ENCODE peak calls at places on chromosomes 5 and 9, in ten cellular contexts. B, I, U, J, N, W, D, L, H and S are unnamed samples.

GRCh38 chr9:3863686-3864085 is 337.9 kb upstream of the RFX3 start:
- DNase-seq in B (peak), I (no peak), U (no peak), J (no peak), N (no peak), W (no peak), D (peak), L (peak), H (no peak), S (no peak)

GRCh38 chr5:148988328-148988727 is 74.5 kb downstream of the SH3TC2 start:
- DNase-seq in B (no peak), I (no peak), U (no peak), J (no peak), N (no peak), W (no peak), D (peak), L (no peak), H (no peak), S (no peak)

GRCh38 chr9:75588808-75589207 is 301.7 kb upstream of the PCSK5 start:
- DNase-seq in B (no peak), I (no peak), U (no peak), J (no peak), N (no peak), W (no peak), D (no peak), L (peak), H (no peak), S (no peak)

GRCh38 chr9:126615791-126616447 is 2.2 kb downstream of the LMX1B start:
- DNase-seq in B (no peak), I (no peak), U (no peak), J (no peak), N (peak), W (no peak), D (no peak), L (no peak), H (no peak), S (no peak)

GRCh38 chr9:122032346-122032745 is 60.8 kb downstream of the TTLL11 start:
- DNase-seq in B (no peak), I (no peak), U (no peak), J (no peak), N (no peak), W (no peak), D (no peak), L (no peak), H (no peak), S (no peak)

GRCh38 chr5:10485142-10485795 is 43.6 kb downstream of the ROPN1L start:
- DNase-seq in B (peak), I (peak), U (peak), J (no peak), N (no peak), W (peak), D (peak), L (peak), H (no peak), S (no peak)

GRCh38 chr9:131523086-131523388 is 8.0 kb downstream of the UCK1 start:
- DNase-seq in B (no peak), I (no peak), U (no peak), J (no peak), N (no peak), W (no peak), D (no peak), L (no peak), H (no peak), S (no peak)

GRCh38 chr5:59430066-59430702 is 463.3 kb downstream of the PDE4D start:
- DNase-seq in B (no peak), I (no peak), U (no peak), J (no peak), N (no peak), W (no peak), D (no peak), L (no peak), H (no peak), S (no peak)

GRCh38 chr5:177310332-177310731 is 1.4 kb downstream of the MXD3 start:
- DNase-seq in B (no peak), I (peak), U (no peak), J (no peak), N (no peak), W (peak), D (no peak), L (no peak), H (no peak), S (peak)

GRCh38 chr5:8150791-8151190 is 281.8 kb downstream of the MTRR start:
- DNase-seq in B (no peak), I (no peak), U (no peak), J (no peak), N (no peak), W (no peak), D (no peak), L (no peak), H (no peak), S (no peak)

GRCh38 chr9:89850633-89851325 is 246.0 kb downstream of the GADD45G start:
- DNase-seq in B (peak), I (no peak), U (no peak), J (peak), N (no peak), W (no peak), D (no peak), L (no peak), H (no peak), S (peak)

GRCh38 chr9:5582835-5583195 is 46.1 kb upstream of the RIC1 start:
- DNase-seq in B (peak), I (no peak), U (no peak), J (peak), N (no peak), W (peak), D (peak), L (peak), H (no peak), S (no peak)

GRCh38 chr5:180868960-180869359 is 7.9 kb upstream of the ZFP62 start:
- DNase-seq in B (peak), I (peak), U (peak), J (peak), N (peak), W (peak), D (peak), L (peak), H (peak), S (peak)

GRCh38 chr5:72661405-72661804 is 154.2 kb upstream of the ZNF366 start:
- DNase-seq in B (peak), I (no peak), U (no peak), J (no peak), N (no peak), W (no peak), D (no peak), L (peak), H (peak), S (no peak)

GRCh38 chr9:121975801-121976277 is 117.3 kb downstream of the TTLL11 start:
- DNase-seq in B (peak), I (no peak), U (no peak), J (peak), N (no peak), W (no peak), D (no peak), L (no peak), H (no peak), S (peak)

GRCh38 chr5:179241764-179242370 is 103.4 kb downstream of the ADAMTS2 start:
- DNase-seq in B (no peak), I (peak), U (no peak), J (peak), N (no peak), W (peak), D (no peak), L (no peak), H (no peak), S (no peak)

GRCh38 chr5:136249678-136250266 is 56.8 kb upstream of the SMIM32 start:
- DNase-seq in B (peak), I (peak), U (peak), J (peak), N (peak), W (peak), D (peak), L (peak), H (no peak), S (peak)

GRCh38 chr5:126394211-126394828 is 28.9 kb upstream of the GRAMD2B start:
- DNase-seq in B (no peak), I (no peak), U (no peak), J (no peak), N (no peak), W (no peak), D (no peak), L (no peak), H (no peak), S (no peak)

GRCh38 chr9:119369670-119370366 is 583 bp upstream of the BRINP1 start:
- DNase-seq in B (no peak), I (no peak), U (no peak), J (no peak), N (no peak), W (no peak), D (no peak), L (no peak), H (no peak), S (no peak)

GRCh38 chr9:114525505-114525904 is 20.2 kb upstream of the WHRN start:
- DNase-seq in B (peak), I (no peak), U (no peak), J (no peak), N (no peak), W (no peak), D (peak), L (peak), H (no peak), S (no peak)

GRCh38 chr9:69317081-69317480 is 7.9 kb upstream of the ENTREP1 start:
- DNase-seq in B (no peak), I (no peak), U (no peak), J (no peak), N (no peak), W (no peak), D (no peak), L (no peak), H (no peak), S (no peak)

GRCh38 chr9:1018121-1018520 is 32.0 kb upstream of the DMRT2 start:
- DNase-seq in B (no peak), I (no peak), U (no peak), J (no peak), N (peak), W (no peak), D (peak), L (peak), H (no peak), S (peak)

GRCh38 chr9:17824191-17824926 is 245.5 kb downstream of the SH3GL2 start:
- DNase-seq in B (peak), I (no peak), U (no peak), J (no peak), N (no peak), W (no peak), D (no peak), L (peak), H (no peak), S (no peak)

GRCh38 chr9:128917151-128917849 is 3.5 kb upstream of the PHYHD1 start:
- DNase-seq in B (peak), I (peak), U (peak), J (peak), N (no peak), W (peak), D (peak), L (peak), H (no peak), S (peak)

GRCh38 chr5:164013077-164013670 is 507.8 kb downstream of the MAT2B start:
- DNase-seq in B (peak), I (no peak), U (no peak), J (peak), N (peak), W (peak), D (peak), L (peak), H (no peak), S (peak)

GRCh38 chr5:110909950-110910349 is 161.6 kb upstream of the TSLP start:
- DNase-seq in B (peak), I (no peak), U (no peak), J (no peak), N (no peak), W (no peak), D (peak), L (peak), H (no peak), S (no peak)

GRCh38 chr9:14323083-14323968 is 9.4 kb upstream of the NFIB start:
- DNase-seq in B (no peak), I (no peak), U (no peak), J (no peak), N (no peak), W (no peak), D (no peak), L (no peak), H (no peak), S (no peak)

GRCh38 chr5:88659529-88660325 is 223.3 kb downstream of the MEF2C start:
- DNase-seq in B (no peak), I (peak), U (no peak), J (peak), N (peak), W (no peak), D (no peak), L (no peak), H (peak), S (no peak)